ENCODE peak calls at places on chromosomes 2 and 18, in five cellular contexts. L is prostate gland, B is HCT116, C is A549, J is transverse colon. Y is an unnamed sample.

GRCh38 chr2:86372641-86373502 is 35.4 kb upstream of the REEP1 start:
- DNase-seq in L (peak; percentile 22), B (peak; percentile 43), C (peak; percentile 72), J (peak; percentile 60), Y (peak; percentile 20)

GRCh38 chr2:17813742-17814458 is 2.4 kb upstream of the MSGN1 start:
- DNase-seq in L (no peak), B (no peak), C (no peak), J (no peak), Y (peak; percentile 18)

GRCh38 chr2:206212673-206213513 is 53.2 kb downstream of the EEF1B2 start:
- DNase-seq in L (no peak), B (no peak), C (no peak), J (no peak), Y (no peak)

GRCh38 chr2:114022360-114023085 is 132.6 kb downstream of the ACTR3 start:
- DNase-seq in L (no peak), B (peak; percentile 61), C (peak; percentile 43), J (no peak), Y (no peak)

GRCh38 chr2:131039908-131040660 is 53.2 kb downstream of the FAM168B start:
- DNase-seq in L (no peak), B (no peak), C (no peak), J (no peak), Y (no peak)

GRCh38 chr18:67432806-67433205 is 83.7 kb downstream of the DSEL start:
- DNase-seq in L (no peak), B (no peak), C (no peak), J (no peak), Y (no peak)

GRCh38 chr2:60394467-60394866 is 159.0 kb downstream of the BCL11A start:
- DNase-seq in L (no peak), B (no peak), C (no peak), J (no peak), Y (no peak)

GRCh38 chr2:63424329-63425078 is 163.8 kb downstream of the WDPCP start:
- DNase-seq in L (no peak), B (peak; percentile 56), C (peak; percentile 64), J (no peak), Y (no peak)

GRCh38 chr2:203584784-203585183 is 49.7 kb upstream of the RAPH1 start:
- DNase-seq in L (no peak), B (no peak), C (no peak), J (no peak), Y (no peak)

GRCh38 chr18:79887181-79888000 is 64.1 kb downstream of the SLC66A2 start:
- DNase-seq in L (no peak), B (no peak), C (no peak), J (no peak), Y (no peak)

GRCh38 chr2:201985740-201986735 is 47.6 kb upstream of the FZD7 start:
- DNase-seq in L (no peak), B (no peak), C (no peak), J (no peak), Y (no peak)

GRCh38 chr2:3059111-3059990 is 318.3 kb downstream of the EIPR1 start:
- DNase-seq in L (no peak), B (no peak), C (no peak), J (no peak), Y (no peak)

GRCh38 chr2:127080941-127081769 is 25.8 kb downstream of the BIN1 start:
- DNase-seq in L (peak; percentile 34), B (no peak), C (no peak), J (peak; percentile 50), Y (peak; percentile 57)

GRCh38 chr18:39134255-39134654 is 1568.7 kb upstream of the CELF4 start:
- DNase-seq in L (no peak), B (no peak), C (no peak), J (no peak), Y (no peak)

GRCh38 chr2:17107131-17107530 is 411.1 kb downstream of the RAD51AP2 start:
- DNase-seq in L (no peak), B (no peak), C (no peak), J (no peak), Y (no peak)

GRCh38 chr18:62715829-62716678 is 713 bp downstream of the PHLPP1 start:
- DNase-seq in L (peak; percentile 38), B (peak; percentile 16), C (peak; percentile 53), J (peak; percentile 70), Y (peak; percentile 37)

GRCh38 chr2:69489793-69490192 is 52.6 kb upstream of the NFU1 start:
- DNase-seq in L (no peak), B (no peak), C (no peak), J (no peak), Y (peak; percentile 43)

GRCh38 chr2:68466361-68466777 is 725 bp downstream of the FBXO48 start:
- DNase-seq in L (peak; percentile 10), B (no peak), C (peak; percentile 26), J (peak; percentile 41), Y (no peak)

GRCh38 chr18:45277870-45278269 is 337.4 kb upstream of the SLC14A2 start:
- DNase-seq in L (no peak), B (no peak), C (no peak), J (peak; percentile 14), Y (no peak)

GRCh38 chr18:65737346-65737745 is 13.5 kb upstream of the CDH7 start:
- DNase-seq in L (no peak), B (no peak), C (no peak), J (no peak), Y (no peak)

GRCh38 chr18:10122116-10122515 is 208.3 kb downstream of the VAPA start:
- DNase-seq in L (no peak), B (no peak), C (no peak), J (no peak), Y (no peak)

GRCh38 chr2:71067567-71068217 is 756 bp upstream of the NAGK start:
- DNase-seq in L (no peak), B (no peak), C (no peak), J (no peak), Y (no peak)

GRCh38 chr2:25844089-25844488 is 34.2 kb downstream of the ASXL2 start:
- DNase-seq in L (no peak), B (no peak), C (no peak), J (no peak), Y (no peak)

GRCh38 chr2:74300506-74300905 is 42.7 kb downstream of the SLC4A5 start:
- DNase-seq in L (no peak), B (no peak), C (no peak), J (no peak), Y (no peak)

GRCh38 chr2:234579231-234579962 is 82.5 kb upstream of the ARL4C start:
- DNase-seq in L (no peak), B (no peak), C (no peak), J (no peak), Y (no peak)

GRCh38 chr18:3350566-3351527 is 88.9 kb downstream of the MYL12B start:
- DNase-seq in L (peak; percentile 52), B (peak; percentile 60), C (no peak), J (no peak), Y (no peak)

DNA sequence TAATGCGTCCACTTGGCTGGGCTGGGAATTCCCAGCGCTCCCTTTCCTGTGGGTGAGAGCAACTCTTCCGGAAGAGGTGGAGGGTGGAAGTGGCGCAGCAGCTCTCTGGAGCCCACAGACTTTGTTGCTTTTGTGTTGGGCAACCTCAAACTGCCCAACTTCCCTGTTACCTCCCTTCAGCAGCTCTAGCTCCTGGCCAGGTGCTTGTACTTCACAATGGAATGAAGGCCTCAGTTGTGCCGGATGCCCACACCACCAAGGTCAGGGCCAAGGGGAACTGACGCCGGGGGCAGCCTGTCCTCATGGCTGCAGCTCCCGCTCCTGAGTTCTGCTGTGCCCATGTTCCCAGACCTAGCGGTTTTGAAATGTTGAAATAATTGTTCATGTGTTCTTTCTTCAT is 322.9 kb downstream of the GALR1 start:
- DNase-seq in L (no peak), B (no peak), C (no peak), J (no peak), Y (no peak)
- TF ChIP-seq POLR2A in L (no peak), B (no peak), C (no peak), J (no peak), Y (no peak)

GRCh38 chr2:143692162-143692561 is 562.9 kb downstream of the ARHGAP15 start:
- DNase-seq in L (no peak), B (no peak), C (no peak), J (no peak), Y (no peak)

GRCh38 chr2:143688248-143688647 is 559.0 kb downstream of the ARHGAP15 start:
- DNase-seq in L (no peak), B (no peak), C (no peak), J (no peak), Y (no peak)

GRCh38 chr2:143691136-143691535 is 561.9 kb downstream of the ARHGAP15 start:
- DNase-seq in L (no peak), B (no peak), C (no peak), J (no peak), Y (no peak)

GRCh38 chr2:143688815-143689214 is 559.6 kb downstream of the ARHGAP15 start:
- DNase-seq in L (no peak), B (no peak), C (no peak), J (no peak), Y (no peak)

GRCh38 chr2:143690204-143690603 is 561.0 kb downstream of the ARHGAP15 start:
- DNase-seq in L (no peak), B (no peak), C (no peak), J (no peak), Y (no peak)
- H3K27ac ChIP-seq in L (no peak overlapping the region), B (no peak overlapping the region), C (no peak overlapping the region), J (no peak overlapping the region), Y (no peak overlapping the region)

DNA sequence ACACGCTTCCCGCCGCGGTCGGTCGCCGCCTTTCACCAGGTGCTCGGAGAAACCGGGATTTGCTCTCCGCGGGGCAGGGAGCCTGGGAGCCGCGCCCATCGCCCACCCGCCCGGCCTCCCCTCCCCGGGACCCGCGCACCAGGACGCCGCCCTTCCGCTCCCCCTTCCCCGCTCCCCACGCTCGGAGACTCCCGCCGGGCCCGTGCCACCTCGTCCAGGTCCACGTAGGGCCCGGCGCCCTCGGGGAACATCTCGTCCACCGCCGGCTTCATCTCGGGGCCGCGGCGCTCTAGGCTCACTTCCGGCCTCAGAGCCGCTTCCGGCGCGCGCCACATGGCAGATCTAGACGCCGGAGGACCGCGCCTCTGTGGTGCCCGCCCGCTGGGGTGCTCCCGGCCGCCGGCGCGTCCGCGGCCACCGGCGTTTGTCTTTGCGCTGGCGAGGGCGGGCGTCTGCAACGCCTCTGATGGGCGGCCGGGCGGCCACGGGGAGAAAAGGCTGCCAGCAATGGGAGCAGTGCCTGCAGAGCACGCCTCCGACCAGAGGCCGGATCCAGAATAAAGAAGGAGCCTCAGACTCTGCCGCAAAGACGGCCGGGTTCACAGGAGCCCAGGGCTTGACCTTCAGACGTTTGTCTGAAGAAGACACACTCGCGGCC is at the start of gene COPS9:
- DNase-seq in L (peak; percentile 77), B (peak; percentile 61), C (peak; percentile 89), J (peak; percentile 88), Y (peak; percentile 90)
- TF ChIP-seq POLR2A in L (no peak), B (no peak), C (peak; percentile 85), J (peak; percentile 58), Y (peak; percentile 61)

DNA sequence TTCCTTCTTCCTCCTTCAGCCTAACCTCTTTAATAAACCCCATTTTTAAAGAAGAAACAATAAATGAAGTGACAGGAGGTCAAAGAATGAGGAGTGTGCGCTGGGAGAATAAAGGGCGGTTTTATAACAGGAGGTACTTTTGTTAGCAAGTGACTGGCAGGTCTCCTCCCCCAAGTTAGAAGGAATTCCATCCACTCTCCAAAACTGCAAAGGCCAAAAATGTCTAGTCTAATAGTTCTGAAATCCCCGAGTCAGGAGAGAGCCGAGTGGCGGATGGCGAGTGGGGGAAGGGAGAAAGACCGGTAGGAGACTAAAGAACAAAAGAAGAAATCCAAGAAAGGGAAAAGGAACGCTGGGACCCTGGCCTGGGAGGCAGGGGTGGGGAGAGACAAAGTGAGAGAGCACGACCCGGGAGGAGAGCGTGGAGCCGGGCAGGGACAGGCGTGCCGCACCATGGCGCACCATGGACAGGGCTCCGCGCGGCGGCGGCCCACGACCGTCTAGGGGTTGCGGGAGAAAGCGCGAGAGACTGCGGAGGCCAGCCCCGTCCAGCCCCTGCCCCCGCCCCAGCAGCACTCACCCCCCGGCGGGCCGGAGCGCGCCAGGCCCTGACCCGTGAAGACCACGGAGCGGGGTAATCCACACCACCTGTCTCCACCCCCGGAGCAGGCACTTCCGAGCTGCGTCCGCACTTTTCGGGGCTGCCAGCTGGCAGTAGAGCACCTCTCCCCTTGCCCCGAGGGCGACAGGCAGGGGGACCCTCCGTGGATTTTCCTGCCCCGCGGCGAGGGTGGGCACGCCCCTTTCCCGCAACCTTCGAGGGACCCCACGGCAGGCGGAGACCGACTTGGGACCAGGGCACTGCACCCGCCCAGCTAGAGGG is 1.6 kb downstream of the CDH2 start:
- DNase-seq in L (no peak), B (no peak), C (peak; percentile 25), J (no peak), Y (peak; percentile 13)
- H3K27ac ChIP-seq in L (no peak overlapping the region), B (no peak overlapping the region), C (peak overlapping the region; percentile 93), J (no peak overlapping the region), Y (no peak overlapping the region)